ENCODE peak calls at places on chromosomes 4 and X, in seven cellular contexts. M, H, Y, J, S, Z and T are unnamed samples.

GRCh38 chrX:38166478-38167083 is 54.1 kb downstream of the SRPX start:
- DNase-seq in M (no peak), H (no peak), Y (no peak), J (peak; percentile 1), S (peak; percentile 51), Z (peak; percentile 26), T (no peak)

GRCh38 chr4:46839128-46839527 is 69.9 kb downstream of the COX7B2 start:
- DNase-seq in M (no peak), H (no peak), Y (no peak), J (no peak), S (peak; percentile 61), Z (no peak), T (no peak)

GRCh38 chrX:73131877-73132276 is 52.6 kb upstream of the PABPC1L2A start:
- DNase-seq in M (no peak), H (no peak), Y (no peak), J (no peak), S (no peak), Z (no peak), T (no peak)

GRCh38 chr4:24675723-24676122 is 91.4 kb upstream of the DHX15 start:
- DNase-seq in M (no peak), H (no peak), Y (no peak), J (no peak), S (no peak), Z (no peak), T (no peak)

GRCh38 chr4:181548873-181549541 is 694.2 kb upstream of the TENM3 start:
- DNase-seq in M (no peak), H (no peak), Y (no peak), J (peak; percentile 1), S (no peak), Z (no peak), T (no peak)

GRCh38 chr4:106775636-106776035 is 260.5 kb downstream of the DKK2 start:
- DNase-seq in M (no peak), H (no peak), Y (no peak), J (peak; percentile 13), S (no peak), Z (no peak), T (no peak)

GRCh38 chr4:7540216-7540615 is 105.5 kb upstream of the PSAPL1 start:
- DNase-seq in M (no peak), H (no peak), Y (no peak), J (no peak), S (no peak), Z (no peak), T (no peak)

GRCh38 chr4:145755802-145756201 is 75.9 kb downstream of the C4orf51 start:
- DNase-seq in M (no peak), H (no peak), Y (no peak), J (no peak), S (no peak), Z (no peak), T (no peak)

GRCh38 chrX:31213941-31214340 is 142.1 kb upstream of the FTHL17 start:
- DNase-seq in M (no peak), H (no peak), Y (no peak), J (no peak), S (peak; percentile 27), Z (peak; percentile 19), T (no peak)

GRCh38 chrX:155031657-155032056 is 5.0 kb downstream of the FUNDC2 start:
- DNase-seq in M (no peak), H (no peak), Y (no peak), J (no peak), S (no peak), Z (no peak), T (no peak)

GRCh38 chr4:76429636-76430035 is 5.4 kb upstream of the SHROOM3 start:
- DNase-seq in M (no peak), H (no peak), Y (no peak), J (no peak), S (no peak), Z (no peak), T (no peak)

GRCh38 chrX:98357146-98357545 is 1473.4 kb downstream of the RPA4 start:
- DNase-seq in M (no peak), H (no peak), Y (no peak), J (no peak), S (no peak), Z (no peak), T (no peak)

GRCh38 chrX:79366888-79367749 is at the start of gene ITM2A:
- DNase-seq in M (peak; percentile 87), H (peak; percentile 71), Y (peak; percentile 37), J (no peak), S (peak; percentile 55), Z (peak; percentile 0), T (no peak)

GRCh38 chr4:106421441-106422296 is 53.1 kb upstream of the GIMD1 start:
- DNase-seq in M (no peak), H (no peak), Y (no peak), J (peak; percentile 50), S (peak; percentile 36), Z (no peak), T (no peak)

GRCh38 chr4:123777297-123777859 is 380.8 kb downstream of the SPRY1 start:
- DNase-seq in M (no peak), H (no peak), Y (no peak), J (no peak), S (no peak), Z (peak; percentile 29), T (no peak)

GRCh38 chr4:82126641-82127040 is 247.2 kb downstream of the HNRNPD start:
- DNase-seq in M (no peak), H (no peak), Y (no peak), J (no peak), S (no peak), Z (no peak), T (no peak)

GRCh38 chr4:110589297-110589696 is 33.6 kb downstream of the PITX2 start:
- DNase-seq in M (no peak), H (no peak), Y (no peak), J (no peak), S (no peak), Z (peak; percentile 16), T (no peak)

GRCh38 chr4:154082760-154083530 is 294.1 kb upstream of the SFRP2 start:
- DNase-seq in M (no peak), H (no peak), Y (no peak), J (no peak), S (peak; percentile 83), Z (no peak), T (no peak)

GRCh38 chrX:103586314-103586646 is 965 bp downstream of the TCEAL4 start:
- DNase-seq in M (no peak), H (no peak), Y (no peak), J (no peak), S (no peak), Z (no peak), T (no peak)

GRCh38 chr4:173747537-173748257 is 217.7 kb upstream of the HAND2 start:
- DNase-seq in M (no peak), H (no peak), Y (no peak), J (no peak), S (no peak), Z (no peak), T (no peak)
- H3K27ac ChIP-seq in M (no peak overlapping the region), H (no peak overlapping the region), Y (no peak overlapping the region), J (no peak overlapping the region), S (no peak overlapping the region), Z (no peak overlapping the region), T (no peak overlapping the region)

DNA sequence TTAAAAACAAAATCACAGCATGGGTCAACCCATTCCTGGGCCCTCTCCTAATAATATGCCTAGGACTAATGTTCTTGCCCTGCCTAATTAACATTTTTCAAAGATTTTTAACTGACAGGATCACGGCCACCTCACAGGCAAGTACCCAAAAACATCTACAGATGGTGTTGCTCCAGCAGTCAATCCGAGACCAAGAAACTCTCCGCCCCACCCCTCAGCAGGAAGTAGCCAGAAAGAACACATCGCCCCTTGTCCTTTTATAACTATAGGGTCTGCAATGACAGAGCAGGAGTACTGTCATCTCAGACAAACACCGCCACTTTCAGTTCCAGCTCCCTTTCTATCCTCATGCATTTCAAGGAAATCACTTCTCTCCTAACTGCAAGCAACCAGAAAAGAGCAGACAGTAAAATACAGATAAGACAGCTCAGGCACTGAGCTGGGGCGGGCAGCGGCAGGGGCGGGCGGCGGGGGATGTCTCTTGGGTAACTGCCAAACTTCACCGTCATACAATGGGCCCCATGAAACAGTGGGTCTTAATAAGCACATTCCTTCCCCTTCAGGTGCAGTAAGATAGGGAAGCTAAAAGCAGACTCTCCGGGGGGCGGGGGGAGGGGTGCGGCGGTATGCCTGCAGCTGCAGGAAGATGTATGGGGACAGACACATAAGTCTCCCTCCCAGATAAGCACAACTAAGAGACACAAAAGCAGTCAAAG is 67.4 kb downstream of the ZNF182 start:
- DNase-seq in M (no peak), H (no peak), Y (peak; percentile 35), J (no peak), S (peak; percentile 57), Z (no peak), T (no peak)
- TF ChIP-seq POLR2AphosphoS5 in M (no peak), H (no peak), Y (no peak), J (no peak), S (no peak), Z (no peak), T (no peak)

GRCh38 chrX:41090568-41091238 is 5.5 kb downstream of the USP9X start:
- DNase-seq in M (no peak), H (no peak), Y (no peak), J (peak; percentile 37), S (no peak), Z (peak; percentile 29), T (no peak)

GRCh38 chrX:41097326-41097725 is 12.1 kb downstream of the USP9X start:
- DNase-seq in M (no peak), H (no peak), Y (no peak), J (no peak), S (no peak), Z (no peak), T (no peak)

GRCh38 chrX:41095962-41096955 is 11.0 kb downstream of the USP9X start:
- DNase-seq in M (no peak), H (no peak), Y (no peak), J (no peak), S (no peak), Z (no peak), T (no peak)

GRCh38 chrX:41095174-41095573 is 9.9 kb downstream of the USP9X start:
- DNase-seq in M (no peak), H (no peak), Y (no peak), J (no peak), S (no peak), Z (no peak), T (no peak)

DNA sequence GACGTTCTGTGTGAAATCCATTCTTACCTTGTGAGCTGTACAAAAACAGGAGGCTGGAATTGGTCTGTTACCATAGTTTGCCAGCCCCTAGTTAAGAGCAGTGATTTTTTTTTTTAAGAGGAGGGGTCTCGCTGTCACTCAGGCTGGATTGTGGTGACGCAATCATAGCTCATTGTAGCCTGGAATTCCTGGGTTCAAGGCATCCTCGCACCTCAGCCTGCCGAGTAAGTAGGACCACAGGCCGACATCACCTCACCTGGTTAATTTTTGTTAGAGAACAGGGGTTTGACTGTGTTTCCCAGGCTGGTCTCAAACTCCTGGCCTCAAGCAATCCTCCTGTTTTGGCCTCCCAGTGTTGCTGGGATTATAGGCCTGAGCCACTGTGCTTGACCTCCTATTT is 7.5 kb downstream of the USP9X start:
- DNase-seq in M (no peak), H (no peak), Y (no peak), J (no peak), S (no peak), Z (no peak), T (no peak)
- H3K27ac ChIP-seq in M (no peak overlapping the region), H (no peak overlapping the region), Y (no peak overlapping the region), J (no peak overlapping the region), S (peak overlapping the region; percentile 55), Z (no peak overlapping the region), T (no peak overlapping the region)

DNA sequence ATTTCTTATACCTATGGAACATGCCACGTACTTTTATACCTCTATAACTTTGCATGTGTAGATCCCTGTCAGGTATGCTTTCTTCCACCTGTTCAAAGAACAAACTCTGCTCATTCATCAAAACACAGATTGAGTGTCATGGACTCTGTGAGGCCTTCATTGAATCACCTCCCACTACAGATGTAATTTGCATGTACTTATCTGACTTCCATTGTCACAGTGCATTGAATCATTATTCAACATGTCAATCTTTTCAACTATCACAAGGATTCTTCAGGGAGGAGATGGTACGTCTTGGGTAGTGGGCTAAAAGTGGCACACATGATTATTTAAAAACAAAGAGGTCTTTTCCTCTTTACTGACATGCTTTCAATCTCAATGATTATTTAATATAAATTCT is 24.1 kb downstream of the SPOCK3 start:
- DNase-seq in M (no peak), H (no peak), Y (no peak), J (no peak), S (no peak), Z (no peak), T (no peak)
- TF ChIP-seq POLR2AphosphoS5 in M (no peak), H (no peak), Y (no peak), J (no peak), S (no peak), Z (no peak), T (no peak)